ENCODE peak calls at places on chromosomes 6 and 20, in five cellular contexts. E is B cell; W is heart left ventricle; L is colonic mucosa; U is CD4-positive, alpha-beta T cell. Z is an unnamed sample.
A peak's percentile ranks its signal among the peaks of the same experiment; 100 is the strongest.

GRCh38 chr6:5813625-5814027 is 193.1 kb downstream of the NRN1 start:
- DNase-seq in E (no peak), W (no peak), L (no peak), U (no peak), Z (no peak)

GRCh38 chr20:57590485-57591288 is 29.5 kb downstream of the ZBP1 start:
- DNase-seq in E (no peak), W (no peak), L (no peak), U (no peak), Z (no peak)

GRCh38 chr6:33816911-33817310 is 13.1 kb upstream of the MLN start:
- DNase-seq in E (no peak), W (no peak), L (no peak), U (no peak), Z (no peak)

GRCh38 chr6:125508793-125509192 is 207.0 kb upstream of the HDDC2 start:
- DNase-seq in E (no peak), W (no peak), L (no peak), U (no peak), Z (no peak)

GRCh38 chr6:158072083-158072721 is 90.5 kb downstream of the SYNJ2 start:
- DNase-seq in E (peak; percentile 69), W (peak; percentile 68), L (peak; percentile 72), U (peak; percentile 64), Z (peak; percentile 85)

GRCh38 chr6:126661646-126662045 is 321.7 kb downstream of the CENPW start:
- DNase-seq in E (no peak), W (no peak), L (no peak), U (no peak), Z (no peak)

GRCh38 chr6:53831081-53831839 is 36.5 kb downstream of the LRRC1 start:
- DNase-seq in E (no peak), W (no peak), L (no peak), U (no peak), Z (no peak)

GRCh38 chr6:36615018-36615761 is 21.0 kb downstream of the SRSF3 start:
- DNase-seq in E (peak; percentile 49), W (peak; percentile 35), L (peak; percentile 40), U (no peak), Z (peak; percentile 41)

GRCh38 chr6:166780284-166780683 is 153.2 kb upstream of the RPS6KA2 start:
- DNase-seq in E (no peak), W (no peak), L (no peak), U (no peak), Z (no peak)

GRCh38 chr6:96394727-96395126 is 126.9 kb upstream of the UFL1 start:
- DNase-seq in E (no peak), W (no peak), L (no peak), U (no peak), Z (peak; percentile 6)

GRCh38 chr6:20572940-20573339 is 38.7 kb downstream of the CDKAL1 start:
- DNase-seq in E (no peak), W (no peak), L (no peak), U (no peak), Z (no peak)

GRCh38 chr6:159676804-159677203 is 16.2 kb downstream of the SOD2 start:
- DNase-seq in E (no peak), W (no peak), L (no peak), U (no peak), Z (no peak)

GRCh38 chr6:150767161-150767560 is 98.3 kb upstream of the MTHFD1L start:
- DNase-seq in E (no peak), W (no peak), L (no peak), U (no peak), Z (no peak)

GRCh38 chr6:129317931-129318820 is 391.8 kb downstream of the ARHGAP18 start:
- DNase-seq in E (no peak), W (no peak), L (peak; percentile 25), U (no peak), Z (no peak)

GRCh38 chr6:21455071-21455470 is 138.5 kb upstream of the SOX4 start:
- DNase-seq in E (no peak), W (no peak), L (no peak), U (no peak), Z (no peak)

GRCh38 chr6:52522151-52522626 is 54.7 kb downstream of the TRAM2 start:
- DNase-seq in E (no peak), W (no peak), L (no peak), U (no peak), Z (no peak)

DNA sequence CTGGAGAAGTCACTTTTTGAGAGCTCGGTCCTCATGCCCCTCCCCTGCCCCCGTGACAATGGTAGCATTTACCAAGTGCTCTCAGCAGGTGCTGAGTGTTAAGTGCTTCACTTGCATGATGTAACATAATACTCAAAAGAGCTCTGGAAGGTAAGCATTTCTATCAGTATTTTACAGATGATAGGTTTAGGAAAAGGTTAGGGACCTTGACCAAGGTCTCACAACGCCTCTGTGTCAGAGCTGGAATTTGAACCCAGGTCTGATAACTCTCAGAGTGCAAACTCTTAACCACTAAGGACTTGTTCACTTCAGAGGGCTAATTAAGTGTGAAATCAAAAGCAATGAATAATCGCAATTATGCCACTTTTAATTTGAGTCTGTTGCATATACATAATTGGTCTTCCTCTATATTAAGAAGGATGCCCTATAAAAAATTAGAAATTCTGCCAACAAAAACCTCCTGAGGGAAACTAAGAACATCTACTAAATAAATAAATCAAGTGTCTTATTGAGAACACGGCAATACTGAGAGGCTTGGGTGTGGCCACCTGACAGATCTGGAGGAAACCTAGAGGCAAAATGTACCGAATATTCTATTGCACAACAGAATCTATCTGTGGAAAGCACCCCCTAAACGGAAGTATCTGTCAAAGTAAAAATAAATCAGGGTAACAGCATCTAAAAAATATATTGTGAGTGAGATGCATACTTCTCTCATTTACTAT is 109.8 kb downstream of the BACH2 start:
- DNase-seq in E (no peak), W (no peak), L (no peak), U (no peak), Z (no peak)
- TF ChIP-seq CTCF in E (no peak), W (no peak), L (no peak), U (no peak), Z (no peak)

GRCh38 chr6:153002613-153003293 is at the start of gene MTRF1L:
- DNase-seq in E (peak; percentile 90), W (peak; percentile 95), L (peak; percentile 96), U (peak; percentile 72), Z (peak; percentile 91)
- TF ChIP-seq CTCF in E (no peak), W (no peak), L (no peak), U (peak; percentile 5), Z (no peak)

GRCh38 chr20:62663484-62664315 is 21.4 kb downstream of the SLCO4A1 start:
- DNase-seq in E (no peak), W (no peak), L (no peak), U (no peak), Z (no peak)
- TF ChIP-seq CTCF in E (no peak), W (no peak), L (no peak), U (no peak), Z (no peak)

DNA sequence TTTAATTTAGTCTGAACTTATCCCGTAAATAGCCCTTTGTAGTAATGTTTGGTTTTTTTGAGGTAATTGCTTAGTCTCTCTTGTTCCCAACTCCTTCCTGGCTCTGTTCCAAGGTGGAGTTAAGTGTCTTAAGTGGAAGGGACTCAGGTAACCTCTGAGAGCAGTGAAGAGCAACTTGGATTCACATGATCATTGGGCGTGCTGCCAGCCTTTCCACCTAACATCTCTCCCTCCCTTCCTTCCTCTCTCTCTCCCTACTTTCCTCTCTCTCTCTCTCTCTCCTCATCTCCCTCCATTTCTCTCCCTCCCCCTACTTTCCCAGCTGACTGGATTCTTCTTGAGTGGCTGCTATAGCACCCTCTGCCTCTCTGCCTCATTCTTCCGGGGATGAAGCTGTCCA is 232.9 kb upstream of the SASH1 start:
- DNase-seq in E (no peak), W (no peak), L (no peak), U (no peak), Z (no peak)
- TF ChIP-seq CTCF in E (no peak), W (no peak), L (no peak), U (no peak), Z (no peak)

Z was measured in GM20000.